ENCODE peak calls at places on chromosomes 13 and 19, in ten cellular contexts. One of them, this sample, is unnamed.
A peak's percentile ranks its signal among the peaks of the same experiment; 100 is the strongest.

GRCh38 chr13:114259974-114260373 is 21.4 kb upstream of the UPF3A start:
- DNase-seq in Ammon's horn: peak; percentile 63
- DNase-seq in tibial artery: no peak
- DNase-seq in DMS153: peak; percentile 94
- DNase-seq in stimulated activated CD8-positive, alpha-beta memory T cell treated with anti-CD3 and anti-CD28 coated beads, Interleukin-4, amount 100 ng/mL, for 4 hours: no peak
- DNase-seq in T-helper 2 cell treated with Interferon-gamma antibody and Interleukin-4, amounts not matched to agents 5 μg/mL and 100 μg/mL, for 36 hours: no peak
- DNase-seq in amniotic stem cell: no peak
- DNase-seq in T follicular helper cell: no peak
- DNase-seq in dermis blood vessel endothelial cell: no peak
- DNase-seq in AG09309: no peak
- DNase-seq in this sample: no peak

GRCh38 chr13:65768545-65768944 is 1461.6 kb downstream of the PCDH9 start:
- DNase-seq in dermis blood vessel endothelial cell: no peak
- DNase-seq in T follicular helper cell: no peak
- DNase-seq in DMS153: no peak
- DNase-seq in tibial artery: no peak
- DNase-seq in AG09309: no peak
- DNase-seq in stimulated activated CD8-positive, alpha-beta memory T cell treated with anti-CD3 and anti-CD28 coated beads, Interleukin-4, amount 100 ng/mL, for 4 hours: no peak
- DNase-seq in Ammon's horn: no peak
- DNase-seq in T-helper 2 cell treated with Interferon-gamma antibody and Interleukin-4, amounts not matched to agents 5 μg/mL and 100 μg/mL, for 36 hours: no peak
- DNase-seq in amniotic stem cell: no peak
- DNase-seq in this sample: no peak

GRCh38 chr13:24997367-24997967 is 98.5 kb upstream of the PABPC3 start:
- DNase-seq in stimulated activated CD8-positive, alpha-beta memory T cell treated with anti-CD3 and anti-CD28 coated beads, Interleukin-4, amount 100 ng/mL, for 4 hours: no peak
- DNase-seq in T-helper 2 cell treated with Interferon-gamma antibody and Interleukin-4, amounts not matched to agents 5 μg/mL and 100 μg/mL, for 36 hours: no peak
- DNase-seq in AG09309: peak; percentile 3
- DNase-seq in Ammon's horn: peak; percentile 51
- DNase-seq in T follicular helper cell: no peak
- DNase-seq in DMS153: no peak
- DNase-seq in tibial artery: no peak
- DNase-seq in dermis blood vessel endothelial cell: peak; percentile 59
- DNase-seq in amniotic stem cell: peak; percentile 36
- DNase-seq in this sample: no peak

GRCh38 chr13:71962126-71962525 is 95.1 kb upstream of the DACH1 start:
- DNase-seq in tibial artery: no peak
- DNase-seq in dermis blood vessel endothelial cell: no peak
- DNase-seq in amniotic stem cell: no peak
- DNase-seq in stimulated activated CD8-positive, alpha-beta memory T cell treated with anti-CD3 and anti-CD28 coated beads, Interleukin-4, amount 100 ng/mL, for 4 hours: no peak
- DNase-seq in DMS153: no peak
- DNase-seq in AG09309: no peak
- DNase-seq in T-helper 2 cell treated with Interferon-gamma antibody and Interleukin-4, amounts not matched to agents 5 μg/mL and 100 μg/mL, for 36 hours: no peak
- DNase-seq in Ammon's horn: no peak
- DNase-seq in T follicular helper cell: no peak
- DNase-seq in this sample: no peak

GRCh38 chr13:32125221-32125621 is 93.6 kb downstream of the FRY start:
- DNase-seq in stimulated activated CD8-positive, alpha-beta memory T cell treated with anti-CD3 and anti-CD28 coated beads, Interleukin-4, amount 100 ng/mL, for 4 hours: no peak
- DNase-seq in tibial artery: peak; percentile 64
- DNase-seq in DMS153: no peak
- DNase-seq in amniotic stem cell: no peak
- DNase-seq in Ammon's horn: no peak
- DNase-seq in AG09309: peak; percentile 98
- DNase-seq in T-helper 2 cell treated with Interferon-gamma antibody and Interleukin-4, amounts not matched to agents 5 μg/mL and 100 μg/mL, for 36 hours: no peak
- DNase-seq in dermis blood vessel endothelial cell: no peak
- DNase-seq in T follicular helper cell: no peak
- DNase-seq in this sample: no peak

GRCh38 chr19:45278087-45278486 is 27.0 kb downstream of the MARK4 start:
- DNase-seq in Ammon's horn: peak; percentile 63
- DNase-seq in AG09309: no peak
- DNase-seq in tibial artery: no peak
- DNase-seq in DMS153: no peak
- DNase-seq in dermis blood vessel endothelial cell: no peak
- DNase-seq in T follicular helper cell: no peak
- DNase-seq in stimulated activated CD8-positive, alpha-beta memory T cell treated with anti-CD3 and anti-CD28 coated beads, Interleukin-4, amount 100 ng/mL, for 4 hours: no peak
- DNase-seq in T-helper 2 cell treated with Interferon-gamma antibody and Interleukin-4, amounts not matched to agents 5 μg/mL and 100 μg/mL, for 36 hours: no peak
- DNase-seq in amniotic stem cell: no peak
- DNase-seq in this sample: no peak

GRCh38 chr19:49921871-49922755 is 6.9 kb upstream of the ATF5 start:
- DNase-seq in T-helper 2 cell treated with Interferon-gamma antibody and Interleukin-4, amounts not matched to agents 5 μg/mL and 100 μg/mL, for 36 hours: peak; percentile 12
- DNase-seq in DMS153: no peak
- DNase-seq in stimulated activated CD8-positive, alpha-beta memory T cell treated with anti-CD3 and anti-CD28 coated beads, Interleukin-4, amount 100 ng/mL, for 4 hours: no peak
- DNase-seq in AG09309: no peak
- DNase-seq in dermis blood vessel endothelial cell: no peak
- DNase-seq in tibial artery: no peak
- DNase-seq in amniotic stem cell: peak; percentile 3
- DNase-seq in T follicular helper cell: no peak
- DNase-seq in Ammon's horn: no peak
- DNase-seq in this sample: no peak

GRCh38 chr13:71634605-71635443 is 232.2 kb downstream of the DACH1 start:
- DNase-seq in tibial artery: no peak
- DNase-seq in T follicular helper cell: no peak
- DNase-seq in amniotic stem cell: no peak
- DNase-seq in DMS153: no peak
- DNase-seq in T-helper 2 cell treated with Interferon-gamma antibody and Interleukin-4, amounts not matched to agents 5 μg/mL and 100 μg/mL, for 36 hours: no peak
- DNase-seq in stimulated activated CD8-positive, alpha-beta memory T cell treated with anti-CD3 and anti-CD28 coated beads, Interleukin-4, amount 100 ng/mL, for 4 hours: no peak
- DNase-seq in dermis blood vessel endothelial cell: no peak
- DNase-seq in Ammon's horn: no peak
- DNase-seq in AG09309: no peak
- DNase-seq in this sample: no peak

GRCh38 chr13:24709186-24709913 is 29.1 kb downstream of the ATP12A start:
- DNase-seq in tibial artery: no peak
- DNase-seq in amniotic stem cell: no peak
- DNase-seq in DMS153: no peak
- DNase-seq in AG09309: no peak
- DNase-seq in stimulated activated CD8-positive, alpha-beta memory T cell treated with anti-CD3 and anti-CD28 coated beads, Interleukin-4, amount 100 ng/mL, for 4 hours: no peak
- DNase-seq in Ammon's horn: no peak
- DNase-seq in T-helper 2 cell treated with Interferon-gamma antibody and Interleukin-4, amounts not matched to agents 5 μg/mL and 100 μg/mL, for 36 hours: peak; percentile 71
- DNase-seq in T follicular helper cell: peak; percentile 37
- DNase-seq in dermis blood vessel endothelial cell: no peak
- DNase-seq in this sample: no peak

GRCh38 chr19:6060600-6061391 is 49.5 kb downstream of the RFX2 start:
- DNase-seq in T-helper 2 cell treated with Interferon-gamma antibody and Interleukin-4, amounts not matched to agents 5 μg/mL and 100 μg/mL, for 36 hours: peak; percentile 33
- DNase-seq in tibial artery: no peak
- DNase-seq in T follicular helper cell: peak; percentile 10
- DNase-seq in amniotic stem cell: no peak
- DNase-seq in AG09309: no peak
- DNase-seq in Ammon's horn: no peak
- DNase-seq in stimulated activated CD8-positive, alpha-beta memory T cell treated with anti-CD3 and anti-CD28 coated beads, Interleukin-4, amount 100 ng/mL, for 4 hours: peak; percentile 37
- DNase-seq in DMS153: peak; percentile 13
- DNase-seq in dermis blood vessel endothelial cell: peak; percentile 71
- DNase-seq in this sample: no peak

GRCh38 chr13:114120486-114121430 is 11.7 kb downstream of the RASA3 start:
- DNase-seq in dermis blood vessel endothelial cell: peak; percentile 29
- DNase-seq in AG09309: no peak
- DNase-seq in DMS153: no peak
- DNase-seq in tibial artery: no peak
- DNase-seq in T-helper 2 cell treated with Interferon-gamma antibody and Interleukin-4, amounts not matched to agents 5 μg/mL and 100 μg/mL, for 36 hours: no peak
- DNase-seq in Ammon's horn: no peak
- DNase-seq in amniotic stem cell: no peak
- DNase-seq in stimulated activated CD8-positive, alpha-beta memory T cell treated with anti-CD3 and anti-CD28 coated beads, Interleukin-4, amount 100 ng/mL, for 4 hours: no peak
- DNase-seq in T follicular helper cell: no peak
- DNase-seq in this sample: no peak

GRCh38 chr13:25292301-25292700 is 5.0 kb upstream of the MTMR6 start:
- DNase-seq in dermis blood vessel endothelial cell: no peak
- DNase-seq in Ammon's horn: no peak
- DNase-seq in T-helper 2 cell treated with Interferon-gamma antibody and Interleukin-4, amounts not matched to agents 5 μg/mL and 100 μg/mL, for 36 hours: no peak
- DNase-seq in DMS153: peak; percentile 54
- DNase-seq in T follicular helper cell: peak; percentile 10
- DNase-seq in AG09309: no peak
- DNase-seq in stimulated activated CD8-positive, alpha-beta memory T cell treated with anti-CD3 and anti-CD28 coated beads, Interleukin-4, amount 100 ng/mL, for 4 hours: no peak
- DNase-seq in tibial artery: no peak
- DNase-seq in amniotic stem cell: no peak
- DNase-seq in this sample: no peak

GRCh38 chr13:73215807-73216206 is 157.0 kb downstream of the KLF5 start:
- DNase-seq in T follicular helper cell: no peak
- DNase-seq in AG09309: peak; percentile 84
- DNase-seq in stimulated activated CD8-positive, alpha-beta memory T cell treated with anti-CD3 and anti-CD28 coated beads, Interleukin-4, amount 100 ng/mL, for 4 hours: no peak
- DNase-seq in DMS153: no peak
- DNase-seq in tibial artery: no peak
- DNase-seq in dermis blood vessel endothelial cell: no peak
- DNase-seq in T-helper 2 cell treated with Interferon-gamma antibody and Interleukin-4, amounts not matched to agents 5 μg/mL and 100 μg/mL, for 36 hours: no peak
- DNase-seq in Ammon's horn: no peak
- DNase-seq in amniotic stem cell: peak; percentile 37
- DNase-seq in this sample: peak; percentile 74

GRCh38 chr13:30752201-30752797 is 17.0 kb downstream of the ALOX5AP start:
- DNase-seq in AG09309: no peak
- DNase-seq in DMS153: no peak
- DNase-seq in dermis blood vessel endothelial cell: no peak
- DNase-seq in Ammon's horn: no peak
- DNase-seq in T-helper 2 cell treated with Interferon-gamma antibody and Interleukin-4, amounts not matched to agents 5 μg/mL and 100 μg/mL, for 36 hours: no peak
- DNase-seq in T follicular helper cell: no peak
- DNase-seq in stimulated activated CD8-positive, alpha-beta memory T cell treated with anti-CD3 and anti-CD28 coated beads, Interleukin-4, amount 100 ng/mL, for 4 hours: no peak
- DNase-seq in tibial artery: no peak
- DNase-seq in amniotic stem cell: no peak
- DNase-seq in this sample: no peak

GRCh38 chr19:14035706-14036105 is 4.1 kb downstream of the IL27RA start:
- DNase-seq in T-helper 2 cell treated with Interferon-gamma antibody and Interleukin-4, amounts not matched to agents 5 μg/mL and 100 μg/mL, for 36 hours: no peak
- DNase-seq in amniotic stem cell: no peak
- DNase-seq in stimulated activated CD8-positive, alpha-beta memory T cell treated with anti-CD3 and anti-CD28 coated beads, Interleukin-4, amount 100 ng/mL, for 4 hours: no peak
- DNase-seq in DMS153: no peak
- DNase-seq in Ammon's horn: no peak
- DNase-seq in dermis blood vessel endothelial cell: no peak
- DNase-seq in AG09309: no peak
- DNase-seq in T follicular helper cell: no peak
- DNase-seq in tibial artery: no peak
- DNase-seq in this sample: no peak

GRCh38 chr13:38905081-38905480 is 85.5 kb downstream of the STOML3 start:
- DNase-seq in stimulated activated CD8-positive, alpha-beta memory T cell treated with anti-CD3 and anti-CD28 coated beads, Interleukin-4, amount 100 ng/mL, for 4 hours: no peak
- DNase-seq in AG09309: no peak
- DNase-seq in tibial artery: no peak
- DNase-seq in Ammon's horn: no peak
- DNase-seq in DMS153: no peak
- DNase-seq in dermis blood vessel endothelial cell: no peak
- DNase-seq in T follicular helper cell: no peak
- DNase-seq in T-helper 2 cell treated with Interferon-gamma antibody and Interleukin-4, amounts not matched to agents 5 μg/mL and 100 μg/mL, for 36 hours: no peak
- DNase-seq in amniotic stem cell: no peak
- DNase-seq in this sample: no peak

GRCh38 chr13:29702912-29703351 is 107.4 kb upstream of the SLC7A1 start:
- DNase-seq in Ammon's horn: no peak
- DNase-seq in amniotic stem cell: peak; percentile 82
- DNase-seq in AG09309: peak; percentile 94
- DNase-seq in stimulated activated CD8-positive, alpha-beta memory T cell treated with anti-CD3 and anti-CD28 coated beads, Interleukin-4, amount 100 ng/mL, for 4 hours: no peak
- DNase-seq in dermis blood vessel endothelial cell: peak; percentile 75
- DNase-seq in DMS153: no peak
- DNase-seq in T follicular helper cell: no peak
- DNase-seq in T-helper 2 cell treated with Interferon-gamma antibody and Interleukin-4, amounts not matched to agents 5 μg/mL and 100 μg/mL, for 36 hours: no peak
- DNase-seq in tibial artery: peak; percentile 44
- DNase-seq in this sample: peak; percentile 72

GRCh38 chr13:41613471-41613870 is 156.1 kb downstream of the RGCC start:
- DNase-seq in AG09309: no peak
- DNase-seq in DMS153: no peak
- DNase-seq in amniotic stem cell: no peak
- DNase-seq in dermis blood vessel endothelial cell: no peak
- DNase-seq in stimulated activated CD8-positive, alpha-beta memory T cell treated with anti-CD3 and anti-CD28 coated beads, Interleukin-4, amount 100 ng/mL, for 4 hours: no peak
- DNase-seq in Ammon's horn: no peak
- DNase-seq in T-helper 2 cell treated with Interferon-gamma antibody and Interleukin-4, amounts not matched to agents 5 μg/mL and 100 μg/mL, for 36 hours: no peak
- DNase-seq in T follicular helper cell: no peak
- DNase-seq in tibial artery: no peak
- DNase-seq in this sample: no peak

GRCh38 chr13:85140192-85140591 is 659.0 kb downstream of the SLITRK6 start:
- DNase-seq in stimulated activated CD8-positive, alpha-beta memory T cell treated with anti-CD3 and anti-CD28 coated beads, Interleukin-4, amount 100 ng/mL, for 4 hours: no peak
- DNase-seq in amniotic stem cell: no peak
- DNase-seq in AG09309: no peak
- DNase-seq in tibial artery: no peak
- DNase-seq in T-helper 2 cell treated with Interferon-gamma antibody and Interleukin-4, amounts not matched to agents 5 μg/mL and 100 μg/mL, for 36 hours: no peak
- DNase-seq in DMS153: no peak
- DNase-seq in dermis blood vessel endothelial cell: no peak
- DNase-seq in Ammon's horn: no peak
- DNase-seq in T follicular helper cell: no peak
- DNase-seq in this sample: no peak

GRCh38 chr19:10001899-10002298 is 8.4 kb downstream of the COL5A3 start:
- DNase-seq in tibial artery: no peak
- DNase-seq in dermis blood vessel endothelial cell: peak; percentile 11
- DNase-seq in DMS153: no peak
- DNase-seq in Ammon's horn: no peak
- DNase-seq in amniotic stem cell: no peak
- DNase-seq in stimulated activated CD8-positive, alpha-beta memory T cell treated with anti-CD3 and anti-CD28 coated beads, Interleukin-4, amount 100 ng/mL, for 4 hours: no peak
- DNase-seq in T-helper 2 cell treated with Interferon-gamma antibody and Interleukin-4, amounts not matched to agents 5 μg/mL and 100 μg/mL, for 36 hours: no peak
- DNase-seq in T follicular helper cell: no peak
- DNase-seq in AG09309: no peak
- DNase-seq in this sample: no peak

GRCh38 chr19:12872941-12873890 is 8.0 kb downstream of the DNASE2 start:
- DNase-seq in tibial artery: peak; percentile 36
- DNase-seq in T-helper 2 cell treated with Interferon-gamma antibody and Interleukin-4, amounts not matched to agents 5 μg/mL and 100 μg/mL, for 36 hours: peak; percentile 43
- DNase-seq in amniotic stem cell: no peak
- DNase-seq in AG09309: no peak
- DNase-seq in DMS153: no peak
- DNase-seq in T follicular helper cell: peak; percentile 43
- DNase-seq in stimulated activated CD8-positive, alpha-beta memory T cell treated with anti-CD3 and anti-CD28 coated beads, Interleukin-4, amount 100 ng/mL, for 4 hours: peak; percentile 40
- DNase-seq in Ammon's horn: no peak
- DNase-seq in dermis blood vessel endothelial cell: peak; percentile 74
- DNase-seq in this sample: no peak

GRCh38 chr13:39676315-39676876 is 20.9 kb downstream of the COG6 start:
- DNase-seq in DMS153: peak; percentile 47
- DNase-seq in dermis blood vessel endothelial cell: peak; percentile 71
- DNase-seq in T follicular helper cell: no peak
- DNase-seq in tibial artery: no peak
- DNase-seq in AG09309: no peak
- DNase-seq in Ammon's horn: peak; percentile 57
- DNase-seq in T-helper 2 cell treated with Interferon-gamma antibody and Interleukin-4, amounts not matched to agents 5 μg/mL and 100 μg/mL, for 36 hours: no peak
- DNase-seq in amniotic stem cell: peak; percentile 26
- DNase-seq in stimulated activated CD8-positive, alpha-beta memory T cell treated with anti-CD3 and anti-CD28 coated beads, Interleukin-4, amount 100 ng/mL, for 4 hours: no peak
- DNase-seq in this sample: no peak

GRCh38 chr19:11204943-11205349 is 7.6 kb upstream of the KANK2 start:
- DNase-seq in amniotic stem cell: no peak
- DNase-seq in T-helper 2 cell treated with Interferon-gamma antibody and Interleukin-4, amounts not matched to agents 5 μg/mL and 100 μg/mL, for 36 hours: no peak
- DNase-seq in tibial artery: peak; percentile 68
- DNase-seq in Ammon's horn: no peak
- DNase-seq in stimulated activated CD8-positive, alpha-beta memory T cell treated with anti-CD3 and anti-CD28 coated beads, Interleukin-4, amount 100 ng/mL, for 4 hours: no peak
- DNase-seq in DMS153: no peak
- DNase-seq in AG09309: no peak
- DNase-seq in dermis blood vessel endothelial cell: no peak
- DNase-seq in T follicular helper cell: no peak
- DNase-seq in this sample: no peak

GRCh38 chr19:47310819-47311218 is 1.2 kb downstream of the C5AR1 start:
- DNase-seq in T follicular helper cell: no peak
- DNase-seq in DMS153: peak; percentile 7
- DNase-seq in tibial artery: peak; percentile 51
- DNase-seq in amniotic stem cell: no peak
- DNase-seq in T-helper 2 cell treated with Interferon-gamma antibody and Interleukin-4, amounts not matched to agents 5 μg/mL and 100 μg/mL, for 36 hours: no peak
- DNase-seq in Ammon's horn: peak; percentile 31
- DNase-seq in dermis blood vessel endothelial cell: no peak
- DNase-seq in stimulated activated CD8-positive, alpha-beta memory T cell treated with anti-CD3 and anti-CD28 coated beads, Interleukin-4, amount 100 ng/mL, for 4 hours: no peak
- DNase-seq in AG09309: no peak
- DNase-seq in this sample: no peak

GRCh38 chr19:42397315-42398166 is 7.4 kb upstream of the CNFN start:
- DNase-seq in DMS153: no peak
- DNase-seq in dermis blood vessel endothelial cell: no peak
- DNase-seq in stimulated activated CD8-positive, alpha-beta memory T cell treated with anti-CD3 and anti-CD28 coated beads, Interleukin-4, amount 100 ng/mL, for 4 hours: no peak
- DNase-seq in T follicular helper cell: no peak
- DNase-seq in tibial artery: peak; percentile 33
- DNase-seq in Ammon's horn: no peak
- DNase-seq in AG09309: no peak
- DNase-seq in T-helper 2 cell treated with Interferon-gamma antibody and Interleukin-4, amounts not matched to agents 5 μg/mL and 100 μg/mL, for 36 hours: no peak
- DNase-seq in amniotic stem cell: no peak
- DNase-seq in this sample: no peak

GRCh38 chr13:97321101-97321500 is 99.0 kb downstream of the MBNL2 start:
- DNase-seq in Ammon's horn: no peak
- DNase-seq in T follicular helper cell: no peak
- DNase-seq in AG09309: no peak
- DNase-seq in T-helper 2 cell treated with Interferon-gamma antibody and Interleukin-4, amounts not matched to agents 5 μg/mL and 100 μg/mL, for 36 hours: no peak
- DNase-seq in tibial artery: no peak
- DNase-seq in dermis blood vessel endothelial cell: no peak
- DNase-seq in DMS153: no peak
- DNase-seq in amniotic stem cell: no peak
- DNase-seq in stimulated activated CD8-positive, alpha-beta memory T cell treated with anti-CD3 and anti-CD28 coated beads, Interleukin-4, amount 100 ng/mL, for 4 hours: no peak
- DNase-seq in this sample: no peak

GRCh38 chr19:35076026-35076370 is 34.5 kb downstream of the HPN start:
- DNase-seq in amniotic stem cell: no peak
- DNase-seq in AG09309: no peak
- DNase-seq in dermis blood vessel endothelial cell: no peak
- DNase-seq in Ammon's horn: no peak
- DNase-seq in T-helper 2 cell treated with Interferon-gamma antibody and Interleukin-4, amounts not matched to agents 5 μg/mL and 100 μg/mL, for 36 hours: no peak
- DNase-seq in T follicular helper cell: no peak
- DNase-seq in DMS153: no peak
- DNase-seq in tibial artery: no peak
- DNase-seq in stimulated activated CD8-positive, alpha-beta memory T cell treated with anti-CD3 and anti-CD28 coated beads, Interleukin-4, amount 100 ng/mL, for 4 hours: no peak
- DNase-seq in this sample: no peak

GRCh38 chr19:3479177-3479818 is 1.0 kb downstream of the SMIM24 start:
- DNase-seq in dermis blood vessel endothelial cell: peak; percentile 30
- DNase-seq in T follicular helper cell: peak; percentile 34
- DNase-seq in T-helper 2 cell treated with Interferon-gamma antibody and Interleukin-4, amounts not matched to agents 5 μg/mL and 100 μg/mL, for 36 hours: peak; percentile 20
- DNase-seq in DMS153: no peak
- DNase-seq in Ammon's horn: no peak
- DNase-seq in stimulated activated CD8-positive, alpha-beta memory T cell treated with anti-CD3 and anti-CD28 coated beads, Interleukin-4, amount 100 ng/mL, for 4 hours: no peak
- DNase-seq in amniotic stem cell: no peak
- DNase-seq in tibial artery: peak; percentile 19
- DNase-seq in AG09309: no peak
- DNase-seq in this sample: no peak

This sample was measured in AG04449.